ENCODE peak calls at places on chromosome 15, in four cellular contexts. K is K562, X is HepG2, Z is H1. M is an unnamed sample.

GRCh38 chr15:78977091-78977571 is 32.3 kb upstream of the CTSH start:
- DNase-seq in K (no peak), X (no peak), Z (no peak), M (peak)

GRCh38 chr15:49495993-49496747 is 73.1 kb downstream of the FGF7 start:
- DNase-seq in K (no peak), X (no peak), Z (no peak), M (no peak)

GRCh38 chr15:81182746-81183402 is 13.8 kb upstream of the IL16 start:
- DNase-seq in K (no peak), X (no peak), Z (no peak), M (no peak)

GRCh38 chr15:94691169-94691568 is 459.8 kb downstream of the MCTP2 start:
- DNase-seq in K (no peak), X (no peak), Z (no peak), M (no peak)

GRCh38 chr15:101613130-101614000 is 38.8 kb downstream of the TM2D3 start:
- DNase-seq in K (no peak), X (peak), Z (no peak), M (no peak)

GRCh38 chr15:40934457-40934856 is 5.3 kb downstream of the DLL4 start:
- DNase-seq in K (no peak), X (no peak), Z (no peak), M (no peak)

GRCh38 chr15:73751481-73751880 is 1.7 kb downstream of the INSYN1 start:
- DNase-seq in K (no peak), X (no peak), Z (no peak), M (no peak)

GRCh38 chr15:83155937-83156336 is 48.5 kb downstream of the TM6SF1 start:
- DNase-seq in K (no peak), X (no peak), Z (no peak), M (no peak)

GRCh38 chr15:49421991-49422390 is 1.1 kb upstream of the FGF7 start:
- DNase-seq in K (peak), X (peak), Z (no peak), M (peak)

GRCh38 chr15:55999635-56000034 is 6.2 kb upstream of the NEDD4 start:
- DNase-seq in K (no peak), X (no peak), Z (no peak), M (no peak)

GRCh38 chr15:73567022-73567421 is 66.2 kb downstream of the NPTN start:
- DNase-seq in K (no peak), X (no peak), Z (no peak), M (no peak)

GRCh38 chr15:66298803-66299251 is 5.5 kb downstream of the DIS3L start:
- DNase-seq in K (no peak), X (no peak), Z (no peak), M (no peak)

GRCh38 chr15:43093026-43093425 is 12.8 kb downstream of the UBR1 start:
- DNase-seq in K (no peak), X (no peak), Z (no peak), M (no peak)

GRCh38 chr15:92670625-92671024 is 15.1 kb upstream of the FAM174B start:
- DNase-seq in K (no peak), X (no peak), Z (no peak), M (no peak)
- TF ChIP-seq CBX5 in K (no peak), X (no peak), Z (no peak), M (no peak)

DNA sequence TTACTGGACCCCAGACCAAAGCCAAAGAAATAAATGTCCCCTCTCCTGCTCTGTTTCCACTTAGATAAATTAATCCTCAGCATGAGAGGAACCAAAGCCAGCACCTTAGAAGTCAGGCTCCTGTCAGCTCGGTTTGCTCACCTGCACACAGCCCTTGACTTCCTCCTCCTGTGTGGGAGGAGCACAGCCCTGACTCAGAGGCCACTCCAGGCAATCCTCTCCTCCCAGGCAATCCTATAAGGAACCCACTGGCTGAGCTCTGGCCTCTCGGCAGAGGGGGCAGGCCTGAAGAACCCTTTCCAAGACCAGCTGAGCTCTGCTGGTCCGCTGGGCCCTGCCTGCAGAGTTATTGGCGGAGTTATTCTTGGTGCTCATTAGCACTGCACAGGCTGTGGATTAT is 30.8 kb downstream of the LIPC start:
- DNase-seq in K (no peak), X (no peak), Z (no peak), M (no peak)
- TF ChIP-seq CBX5 in K (no peak), X (no peak), Z (no peak), M (no peak)

DNA sequence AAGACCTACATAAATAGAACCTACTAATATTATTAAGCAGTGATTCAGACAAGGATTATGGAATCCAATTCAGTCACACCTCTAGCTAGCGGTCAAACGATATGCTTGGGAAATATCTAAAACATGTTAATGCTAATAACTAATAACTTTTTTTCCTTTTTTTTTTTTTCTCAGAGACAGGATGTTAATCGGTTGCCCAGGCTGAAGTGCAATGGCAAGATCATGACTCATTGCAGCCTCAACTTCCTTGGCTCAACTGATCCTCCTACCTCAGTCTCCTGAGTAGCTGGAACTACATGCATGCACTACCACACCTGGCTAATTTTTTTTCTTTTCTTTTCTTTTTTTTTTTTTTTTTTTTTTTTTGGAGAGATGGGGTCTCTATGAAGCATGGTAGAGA is 124.1 kb downstream of the NR2E3 start:
- DNase-seq in K (no peak), X (no peak), Z (no peak), M (no peak)
- TF ChIP-seq CBX5 in K (no peak), X (no peak), Z (no peak), M (no peak)

GRCh38 chr15:69509131-69509530 is 56.5 kb downstream of the RPLP1 start:
- DNase-seq in K (no peak), X (no peak), Z (no peak), M (no peak)

GRCh38 chr15:69504352-69505040 is 51.9 kb downstream of the RPLP1 start:
- DNase-seq in K (no peak), X (no peak), Z (no peak), M (no peak)

GRCh38 chr15:69505906-69506305 is 53.3 kb downstream of the RPLP1 start:
- DNase-seq in K (no peak), X (no peak), Z (no peak), M (no peak)

GRCh38 chr15:69511015-69511414 is 58.4 kb downstream of the RPLP1 start:
- DNase-seq in K (no peak), X (no peak), Z (no peak), M (no peak)

DNA sequence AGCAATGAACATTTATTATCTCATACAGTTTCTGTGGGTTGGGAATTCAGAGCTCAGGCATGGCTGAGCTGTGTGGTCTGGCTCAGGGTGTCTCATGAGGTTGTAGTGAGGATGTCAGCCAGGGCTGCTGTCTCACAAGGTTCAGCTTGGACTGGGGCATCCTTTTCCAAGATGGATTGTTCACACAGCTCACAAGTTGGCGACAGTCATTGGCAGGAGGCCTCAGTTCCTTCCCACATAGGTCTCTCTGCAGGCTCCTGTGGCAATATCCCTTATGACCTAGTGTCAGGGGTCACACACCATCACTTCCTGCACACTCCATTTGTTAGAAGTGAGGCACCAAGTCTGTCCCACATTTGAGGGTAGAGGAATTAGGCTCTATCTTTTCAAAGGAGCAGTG is 56.0 kb downstream of the RPLP1 start:
- DNase-seq in K (no peak), X (no peak), Z (no peak), M (no peak)
- TF ChIP-seq CBX5 in K (no peak), X (no peak), Z (no peak), M (no peak)

DNA sequence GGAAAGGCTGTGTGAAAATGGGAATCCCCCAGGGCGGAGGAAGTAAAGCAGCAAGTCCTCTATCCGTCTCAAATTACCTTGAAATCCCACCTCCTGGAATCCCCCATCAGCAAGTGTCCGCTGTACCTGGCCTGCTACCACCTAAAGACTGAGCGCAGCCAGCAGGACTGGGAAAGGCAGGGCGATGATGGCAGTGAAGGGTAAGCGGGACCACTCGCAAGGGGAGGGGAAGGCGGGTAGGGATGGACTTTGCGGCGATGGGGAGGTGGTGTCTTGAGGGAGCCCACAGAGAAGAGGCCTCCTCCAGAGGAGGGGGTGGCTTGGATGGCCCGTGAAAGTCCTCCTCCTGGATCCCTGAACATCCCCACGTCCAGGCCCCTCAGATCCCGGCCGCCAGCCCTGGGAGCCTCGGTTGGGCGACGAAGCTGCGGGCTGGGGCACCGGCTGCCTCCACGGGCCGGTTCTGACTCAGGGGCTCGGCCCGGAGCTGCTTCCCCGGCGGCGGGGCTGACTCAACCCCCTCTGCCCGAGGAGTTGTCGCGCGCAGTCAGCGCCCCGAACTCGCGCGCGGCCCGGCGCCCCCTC is 595 bp downstream of the LARP6 start:
- DNase-seq in K (no peak), X (no peak), Z (peak), M (no peak)
- TF ChIP-seq CBX5 in K (no peak), X (no peak), Z (no peak), M (no peak)